ENCODE peak calls at places on chromosome 16, in seven cellular contexts. P, G, C, N, Y, W and D are unnamed samples.

GRCh38 chr16:58511933-58512815 is 3.1 kb upstream of the SETD6 start:
- DNase-seq in P (peak), G (peak), C (peak), N (peak), Y (peak), W (peak), D (peak)

GRCh38 chr16:58462997-58463891 is 36.7 kb upstream of the NDRG4 start:
- DNase-seq in P (no peak), G (peak), C (no peak), N (peak), Y (no peak), W (no peak), D (no peak)

GRCh38 chr16:50300942-50301625 is 34.7 kb downstream of the ADCY7 start:
- DNase-seq in P (peak), G (no peak), C (no peak), N (no peak), Y (no peak), W (peak), D (no peak)

GRCh38 chr16:55773859-55774549 is 58.9 kb downstream of the CES1 start:
- DNase-seq in P (no peak), G (no peak), C (no peak), N (no peak), Y (peak), W (no peak), D (no peak)

GRCh38 chr16:58670177-58670576 is 14.4 kb downstream of the SLC38A7 start:
- DNase-seq in P (no peak), G (no peak), C (no peak), N (no peak), Y (no peak), W (no peak), D (peak)

GRCh38 chr16:3576211-3576610 is 992 bp downstream of the NLRC3 start:
- DNase-seq in P (no peak), G (no peak), C (no peak), N (no peak), Y (no peak), W (no peak), D (no peak)

GRCh38 chr16:47920709-47921108 is 235.1 kb downstream of the ABCC12 start:
- DNase-seq in P (no peak), G (no peak), C (no peak), N (no peak), Y (no peak), W (no peak), D (no peak)

GRCh38 chr16:15879255-15879804 is 9.1 kb downstream of the CEP20 start:
- DNase-seq in P (no peak), G (no peak), C (no peak), N (no peak), Y (peak), W (peak), D (peak)

GRCh38 chr16:88870608-88871348 is 4.3 kb upstream of the PABPN1L start:
- DNase-seq in P (no peak), G (peak), C (no peak), N (no peak), Y (no peak), W (no peak), D (no peak)

GRCh38 chr16:89129378-89129777 is 35.7 kb downstream of the ACSF3 start:
- DNase-seq in P (no peak), G (no peak), C (no peak), N (no peak), Y (no peak), W (no peak), D (no peak)

GRCh38 chr16:56551796-56552738 is 12.8 kb upstream of the MT4 start:
- DNase-seq in P (no peak), G (no peak), C (peak), N (no peak), Y (no peak), W (peak), D (no peak)

GRCh38 chr16:87996962-87997880 is 46.0 kb downstream of the BANP start:
- DNase-seq in P (no peak), G (no peak), C (no peak), N (no peak), Y (no peak), W (no peak), D (no peak)

GRCh38 chr16:24102120-24102740 is 153.9 kb upstream of the CACNG3 start:
- DNase-seq in P (no peak), G (no peak), C (no peak), N (no peak), Y (no peak), W (no peak), D (no peak)

GRCh38 chr16:64094170-64094960 is 1027.5 kb downstream of the CDH11 start:
- DNase-seq in P (no peak), G (no peak), C (no peak), N (no peak), Y (no peak), W (no peak), D (peak)

GRCh38 chr16:50459681-50460080 is 88.5 kb upstream of the NKD1 start:
- DNase-seq in P (no peak), G (no peak), C (no peak), N (no peak), Y (no peak), W (no peak), D (no peak)

GRCh38 chr16:21083729-21084268 is 66.8 kb downstream of the DNAH3 start:
- DNase-seq in P (peak), G (peak), C (peak), N (peak), Y (peak), W (peak), D (peak)

GRCh38 chr16:31427441-31428276 is 501 bp downstream of the COX6A2 start:
- DNase-seq in P (peak), G (peak), C (peak), N (peak), Y (peak), W (peak), D (peak)

GRCh38 chr16:52547001-52547833 is at the start of gene TOX3:
- DNase-seq in P (no peak), G (no peak), C (peak), N (peak), Y (no peak), W (no peak), D (no peak)

GRCh38 chr16:49020436-49020835 is 261.2 kb downstream of the CBLN1 start:
- DNase-seq in P (no peak), G (no peak), C (no peak), N (no peak), Y (no peak), W (no peak), D (no peak)

GRCh38 chr16:64773184-64773583 is 348.7 kb downstream of the CDH11 start:
- DNase-seq in P (no peak), G (no peak), C (no peak), N (no peak), Y (no peak), W (no peak), D (no peak)

GRCh38 chr16:25031132-25031440 is 15.9 kb upstream of the ARHGAP17 start:
- DNase-seq in P (no peak), G (no peak), C (no peak), N (no peak), Y (no peak), W (no peak), D (no peak)

GRCh38 chr16:88628512-88628974 is 9.8 kb upstream of the IL17C start:
- DNase-seq in P (no peak), G (no peak), C (no peak), N (peak), Y (no peak), W (no peak), D (peak)

GRCh38 chr16:16817203-16817602 is 438.3 kb downstream of the NPIPA7 start:
- DNase-seq in P (no peak), G (no peak), C (no peak), N (no peak), Y (no peak), W (no peak), D (no peak)

GRCh38 chr16:10675861-10676260 is 18.9 kb downstream of the TEKT5 start:
- DNase-seq in P (no peak), G (no peak), C (no peak), N (no peak), Y (no peak), W (no peak), D (no peak)

GRCh38 chr16:369275-369865 is 968 bp downstream of the MRPL28 start:
- DNase-seq in P (no peak), G (no peak), C (no peak), N (no peak), Y (no peak), W (no peak), D (no peak)

GRCh38 chr16:2858245-2859025 is 465 bp upstream of the PRSS22 start:
- DNase-seq in P (no peak), G (no peak), C (peak), N (peak), Y (peak), W (no peak), D (no peak)

GRCh38 chr16:21697032-21697431 is 33.3 kb downstream of the OTOA start:
- DNase-seq in P (no peak), G (no peak), C (no peak), N (no peak), Y (no peak), W (no peak), D (no peak)

GRCh38 chr16:351804-352520 is 561 bp downstream of the AXIN1 start:
- DNase-seq in P (no peak), G (peak), C (no peak), N (no peak), Y (no peak), W (peak), D (no peak)

GRCh38 chr16:4371481-4372314 is at the start of gene VASN:
- DNase-seq in P (peak), G (peak), C (peak), N (peak), Y (peak), W (peak), D (peak)

DNA sequence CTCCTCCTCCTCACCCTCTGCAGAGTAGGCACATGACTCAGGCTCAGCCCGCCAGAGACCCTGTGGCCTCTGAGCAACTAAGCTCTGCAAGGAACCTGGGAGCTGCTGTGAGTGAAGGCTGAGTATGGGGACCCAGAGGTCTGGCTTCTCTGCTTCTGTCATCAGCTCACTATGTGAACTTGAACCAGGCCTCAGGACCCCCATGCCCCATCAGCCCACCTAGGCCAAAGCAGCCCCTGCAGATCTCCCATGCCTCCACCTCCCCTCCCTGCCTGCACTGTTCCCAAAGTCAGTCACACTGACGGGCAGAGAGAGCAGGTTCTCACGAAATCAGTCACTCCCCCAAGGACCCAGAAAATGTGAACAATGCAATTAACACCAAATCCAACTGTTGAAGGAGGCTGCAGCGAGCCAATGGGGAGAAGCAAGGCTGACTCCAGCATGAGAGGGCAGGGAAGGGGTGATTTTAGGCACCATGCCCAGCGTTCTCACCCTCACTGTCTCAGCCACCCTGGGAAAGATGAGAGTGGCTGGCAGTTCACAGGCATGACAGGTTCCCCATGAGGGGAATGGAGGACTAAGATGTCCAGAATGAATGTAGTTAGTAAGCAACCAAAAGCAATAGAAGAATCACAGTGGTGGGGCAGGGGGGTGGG is 60.6 kb downstream of the BEAN1 start:
- DNase-seq in P (no peak), G (no peak), C (peak), N (peak), Y (no peak), W (no peak), D (peak)
- TF ChIP-seq CTCF in P (no peak), G (no peak), C (no peak), N (no peak), Y (no peak), W (no peak), D (no peak)

GRCh38 chr16:12090162-12090552 is 113.6 kb downstream of the SNX29 start:
- DNase-seq in P (no peak), G (no peak), C (no peak), N (peak), Y (no peak), W (no peak), D (no peak)
- TF ChIP-seq CTCF in P (no peak), G (no peak), C (no peak), N (no peak), Y (no peak), W (no peak), D (no peak)

DNA sequence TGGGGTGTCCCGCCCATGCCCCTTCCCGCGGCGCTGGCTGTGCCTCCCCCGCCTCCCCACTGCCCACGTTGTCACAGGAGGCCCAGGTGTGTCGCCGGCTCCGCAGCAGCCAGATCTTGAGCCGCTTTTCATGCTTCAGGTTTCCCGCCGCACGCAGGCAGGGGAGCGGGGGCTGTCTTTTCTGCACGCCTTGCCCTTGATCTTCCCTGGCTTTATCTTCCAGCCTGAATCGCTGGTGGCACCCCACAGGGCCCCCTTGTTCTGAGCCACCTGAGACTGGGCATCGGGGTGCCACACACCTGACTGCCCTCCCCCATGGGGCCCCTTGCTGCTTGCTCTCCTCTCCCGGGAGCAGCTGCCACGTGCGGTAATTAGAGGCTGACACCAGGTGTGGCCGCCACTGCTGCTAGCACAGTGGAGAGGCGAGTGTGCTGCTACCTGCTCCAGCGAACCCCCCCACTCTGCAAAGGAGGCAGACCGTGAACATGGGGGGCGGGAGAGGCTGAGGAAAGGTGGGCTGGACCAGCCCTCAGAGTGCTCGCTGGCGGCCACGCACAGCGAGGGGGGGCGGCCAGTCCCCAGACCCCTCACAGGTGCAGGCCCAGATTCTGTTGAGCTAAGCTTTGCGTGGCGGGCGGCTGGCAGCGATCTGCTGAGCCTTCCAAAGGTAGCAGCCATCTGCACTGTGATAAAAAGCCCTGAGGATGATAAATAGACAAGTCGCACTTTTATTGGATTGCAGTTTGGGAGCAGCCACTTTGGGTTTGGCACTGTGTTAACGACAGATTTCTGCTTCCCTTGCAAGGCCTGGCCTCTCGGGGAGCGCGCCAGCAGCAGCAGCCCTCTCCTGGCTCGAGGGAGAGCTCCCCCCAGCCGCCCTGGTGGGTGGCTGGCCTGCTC is 168.0 kb upstream of the GSE1 start:
- DNase-seq in P (no peak), G (no peak), C (peak), N (peak), Y (no peak), W (no peak), D (no peak)
- TF ChIP-seq CTCF in P (no peak), G (no peak), C (no peak), N (peak), Y (no peak), W (no peak), D (no peak)

DNA sequence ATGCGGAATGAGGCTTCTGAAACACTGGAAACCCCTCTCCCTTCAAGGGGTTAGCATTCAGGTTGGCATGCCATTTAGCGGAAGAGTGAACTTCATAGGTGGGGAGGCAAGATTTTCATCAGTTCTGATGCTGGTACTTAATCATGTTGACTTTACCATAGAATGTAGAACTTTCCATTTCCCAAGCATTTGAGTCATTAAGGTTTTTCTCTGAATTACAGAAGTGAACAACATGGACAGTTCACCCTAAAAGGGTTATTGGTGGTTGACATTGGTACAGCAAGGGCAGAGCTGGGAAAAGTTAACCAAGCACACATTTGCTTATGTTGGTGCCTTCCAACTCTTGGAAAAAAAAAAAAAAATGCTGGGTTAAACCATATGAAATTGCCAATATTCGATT is 39.1 kb downstream of the GAN start:
- DNase-seq in P (no peak), G (no peak), C (no peak), N (no peak), Y (no peak), W (no peak), D (no peak)
- TF ChIP-seq CTCF in P (no peak), G (no peak), C (no peak), N (no peak), Y (no peak), W (no peak), D (no peak)